ENCODE peak calls at places on chromosomes 13 and 19, in five cellular contexts. One of them, this sample, is unnamed.

GRCh38 chr19:28409859-28410258 is 803.1 kb downstream of the UQCRFS1 start:
- DNase-seq in body of pancreas: no peak
- DNase-seq in tibial nerve: no peak
- DNase-seq in esophagus squamous epithelium: no peak
- DNase-seq in lower leg skin: no peak
- DNase-seq in this sample: no peak

GRCh38 chr19:18672606-18673337 is 10.7 kb upstream of the CRTC1 start:
- DNase-seq in body of pancreas: no peak
- DNase-seq in tibial nerve: no peak
- DNase-seq in esophagus squamous epithelium: no peak
- DNase-seq in lower leg skin: no peak
- DNase-seq in this sample: no peak

GRCh38 chr13:22915442-22916082 is 265.2 kb upstream of the SGCG start:
- DNase-seq in body of pancreas: peak
- DNase-seq in tibial nerve: no peak
- DNase-seq in esophagus squamous epithelium: no peak
- DNase-seq in lower leg skin: no peak
- DNase-seq in this sample: peak

GRCh38 chr19:10662384-10663251 is 8.5 kb downstream of the ILF3 start:
- DNase-seq in body of pancreas: no peak
- DNase-seq in tibial nerve: no peak
- DNase-seq in esophagus squamous epithelium: no peak
- DNase-seq in lower leg skin: no peak
- DNase-seq in this sample: no peak

GRCh38 chr13:26695891-26696311 is 64.7 kb downstream of the GPR12 start:
- DNase-seq in body of pancreas: no peak
- DNase-seq in tibial nerve: no peak
- DNase-seq in esophagus squamous epithelium: no peak
- DNase-seq in lower leg skin: peak
- DNase-seq in this sample: peak

GRCh38 chr13:71634605-71635443 is 232.2 kb downstream of the DACH1 start:
- DNase-seq in body of pancreas: no peak
- DNase-seq in tibial nerve: no peak
- DNase-seq in esophagus squamous epithelium: no peak
- DNase-seq in lower leg skin: no peak
- DNase-seq in this sample: no peak

GRCh38 chr13:102212729-102213128 is 189.1 kb downstream of the FGF14 start:
- DNase-seq in body of pancreas: no peak
- DNase-seq in tibial nerve: no peak
- DNase-seq in esophagus squamous epithelium: no peak
- DNase-seq in lower leg skin: no peak
- DNase-seq in this sample: no peak

GRCh38 chr13:98672947-98673545 is 79.4 kb downstream of the SLC15A1 start:
- DNase-seq in body of pancreas: peak
- DNase-seq in tibial nerve: peak
- DNase-seq in esophagus squamous epithelium: no peak
- DNase-seq in lower leg skin: peak
- DNase-seq in this sample: peak

GRCh38 chr13:94268661-94269060 is 210.8 kb downstream of the DCT start:
- DNase-seq in body of pancreas: no peak
- DNase-seq in tibial nerve: no peak
- DNase-seq in esophagus squamous epithelium: no peak
- DNase-seq in lower leg skin: no peak
- DNase-seq in this sample: no peak

GRCh38 chr13:40550130-40550529 is 116.3 kb downstream of the FOXO1 start:
- DNase-seq in body of pancreas: no peak
- DNase-seq in tibial nerve: no peak
- DNase-seq in esophagus squamous epithelium: no peak
- DNase-seq in lower leg skin: no peak
- DNase-seq in this sample: no peak

GRCh38 chr13:32790731-32791130 is 204.5 kb downstream of the PDS5B start:
- DNase-seq in body of pancreas: no peak
- DNase-seq in tibial nerve: no peak
- DNase-seq in esophagus squamous epithelium: no peak
- DNase-seq in lower leg skin: no peak
- DNase-seq in this sample: no peak

GRCh38 chr13:80379245-80379644 is 38.3 kb upstream of the SPRY2 start:
- DNase-seq in body of pancreas: no peak
- DNase-seq in tibial nerve: no peak
- DNase-seq in esophagus squamous epithelium: no peak
- DNase-seq in lower leg skin: no peak
- DNase-seq in this sample: no peak

GRCh38 chr13:77853701-77854100 is 64.9 kb downstream of the EDNRB start:
- DNase-seq in body of pancreas: no peak
- DNase-seq in tibial nerve: no peak
- DNase-seq in esophagus squamous epithelium: no peak
- DNase-seq in lower leg skin: no peak
- DNase-seq in this sample: no peak

GRCh38 chr13:84393981-84394625 is 511.8 kb upstream of the SLITRK1 start:
- DNase-seq in body of pancreas: no peak
- DNase-seq in tibial nerve: no peak
- DNase-seq in esophagus squamous epithelium: no peak
- DNase-seq in lower leg skin: no peak
- DNase-seq in this sample: no peak

GRCh38 chr19:48805452-48805851 is 5.4 kb downstream of the BCAT2 start:
- DNase-seq in body of pancreas: no peak
- DNase-seq in tibial nerve: no peak
- DNase-seq in esophagus squamous epithelium: no peak
- DNase-seq in lower leg skin: no peak
- DNase-seq in this sample: no peak

GRCh38 chr19:47813304-47813994 is 8.3 kb upstream of the CRX start:
- DNase-seq in body of pancreas: peak
- DNase-seq in tibial nerve: peak
- DNase-seq in esophagus squamous epithelium: no peak
- DNase-seq in lower leg skin: peak
- DNase-seq in this sample: peak

GRCh38 chr13:30829788-30830637 is 76.1 kb upstream of the MEDAG start:
- DNase-seq in body of pancreas: no peak
- DNase-seq in tibial nerve: no peak
- DNase-seq in esophagus squamous epithelium: no peak
- DNase-seq in lower leg skin: no peak
- DNase-seq in this sample: no peak

GRCh38 chr13:59012731-59013130 is 1151.0 kb downstream of the DIAPH3 start:
- DNase-seq in body of pancreas: no peak
- DNase-seq in tibial nerve: no peak
- DNase-seq in esophagus squamous epithelium: no peak
- DNase-seq in lower leg skin: no peak
- DNase-seq in this sample: no peak

GRCh38 chr13:98144501-98145350 is 1.8 kb downstream of the FARP1 start:
- DNase-seq in body of pancreas: peak
- DNase-seq in tibial nerve: no peak
- DNase-seq in esophagus squamous epithelium: no peak
- DNase-seq in lower leg skin: no peak
- DNase-seq in this sample: no peak

GRCh38 chr13:110329798-110330461 is 22.8 kb downstream of the COL4A2 start:
- DNase-seq in body of pancreas: no peak
- DNase-seq in tibial nerve: no peak
- DNase-seq in esophagus squamous epithelium: no peak
- DNase-seq in lower leg skin: no peak
- DNase-seq in this sample: no peak

GRCh38 chr13:32838985-32839384 is 177.2 kb upstream of the KL start:
- DNase-seq in body of pancreas: peak
- DNase-seq in tibial nerve: no peak
- DNase-seq in esophagus squamous epithelium: no peak
- DNase-seq in lower leg skin: no peak
- DNase-seq in this sample: no peak

GRCh38 chr19:47992070-47992469 is at the start of gene BSPH1:
- DNase-seq in body of pancreas: no peak
- DNase-seq in tibial nerve: no peak
- DNase-seq in esophagus squamous epithelium: no peak
- DNase-seq in lower leg skin: no peak
- DNase-seq in this sample: no peak

GRCh38 chr13:77306458-77306857 is 20.4 kb downstream of the MYCBP2 start:
- DNase-seq in body of pancreas: no peak
- DNase-seq in tibial nerve: no peak
- DNase-seq in esophagus squamous epithelium: no peak
- DNase-seq in lower leg skin: no peak
- DNase-seq in this sample: no peak

GRCh38 chr19:1935484-1936208 is 5.3 kb upstream of the CSNK1G2 start:
- DNase-seq in body of pancreas: peak
- DNase-seq in tibial nerve: no peak
- DNase-seq in esophagus squamous epithelium: no peak
- DNase-seq in lower leg skin: no peak
- DNase-seq in this sample: no peak

GRCh38 chr13:112743451-112744305 is 53.8 kb downstream of the ATP11A start:
- DNase-seq in body of pancreas: no peak
- DNase-seq in tibial nerve: no peak
- DNase-seq in esophagus squamous epithelium: no peak
- DNase-seq in lower leg skin: no peak
- DNase-seq in this sample: no peak

GRCh38 chr19:33395561-33396550 is 22.3 kb downstream of the CEBPG start:
- DNase-seq in body of pancreas: peak
- DNase-seq in tibial nerve: peak
- DNase-seq in esophagus squamous epithelium: no peak
- DNase-seq in lower leg skin: no peak
- DNase-seq in this sample: peak

GRCh38 chr13:110317093-110317492 is 10.0 kb downstream of the COL4A2 start:
- DNase-seq in body of pancreas: no peak
- DNase-seq in tibial nerve: no peak
- DNase-seq in esophagus squamous epithelium: no peak
- DNase-seq in lower leg skin: peak
- DNase-seq in this sample: no peak

GRCh38 chr19:58558066-58558622 is at the start of gene UBE2M:
- DNase-seq in body of pancreas: peak
- DNase-seq in tibial nerve: no peak
- DNase-seq in esophagus squamous epithelium: no peak
- DNase-seq in lower leg skin: peak
- DNase-seq in this sample: peak

GRCh38 chr13:114162533-114162922 is 16.5 kb upstream of the CFAP97D2 start:
- DNase-seq in body of pancreas: no peak
- DNase-seq in tibial nerve: no peak
- DNase-seq in esophagus squamous epithelium: no peak
- DNase-seq in lower leg skin: no peak
- DNase-seq in this sample: no peak

GRCh38 chr13:81058211-81058915 is 717.4 kb upstream of the SPRY2 start:
- DNase-seq in body of pancreas: no peak
- DNase-seq in tibial nerve: no peak
- DNase-seq in esophagus squamous epithelium: no peak
- DNase-seq in lower leg skin: no peak
- DNase-seq in this sample: no peak

GRCh38 chr13:40981361-40981760 is 37.8 kb downstream of the ELF1 start:
- DNase-seq in body of pancreas: no peak
- DNase-seq in tibial nerve: no peak
- DNase-seq in esophagus squamous epithelium: no peak
- DNase-seq in lower leg skin: no peak
- DNase-seq in this sample: no peak

GRCh38 chr13:21227917-21228316 is 51.5 kb downstream of the MRPL57 start:
- DNase-seq in body of pancreas: no peak
- DNase-seq in tibial nerve: no peak
- DNase-seq in esophagus squamous epithelium: no peak
- DNase-seq in lower leg skin: no peak
- DNase-seq in this sample: peak

GRCh38 chr13:21229241-21230024 is 53.0 kb downstream of the MRPL57 start:
- DNase-seq in body of pancreas: no peak
- DNase-seq in tibial nerve: no peak
- DNase-seq in esophagus squamous epithelium: no peak
- DNase-seq in lower leg skin: no peak
- DNase-seq in this sample: peak

GRCh38 chr13:21225082-21225481 is 48.6 kb downstream of the MRPL57 start:
- DNase-seq in body of pancreas: no peak
- DNase-seq in tibial nerve: no peak
- DNase-seq in esophagus squamous epithelium: no peak
- DNase-seq in lower leg skin: no peak
- DNase-seq in this sample: peak

GRCh38 chr13:21228738-21229137 is 52.3 kb downstream of the MRPL57 start:
- DNase-seq in body of pancreas: no peak
- DNase-seq in tibial nerve: no peak
- DNase-seq in esophagus squamous epithelium: no peak
- DNase-seq in lower leg skin: no peak
- DNase-seq in this sample: peak

GRCh38 chr13:21225841-21226581 is 49.6 kb downstream of the MRPL57 start:
- DNase-seq in body of pancreas: no peak
- DNase-seq in tibial nerve: no peak
- DNase-seq in esophagus squamous epithelium: no peak
- DNase-seq in lower leg skin: no peak
- DNase-seq in this sample: peak
- TF ChIP-seq CTCF in body of pancreas: no peak
- TF ChIP-seq CTCF in tibial nerve: no peak
- TF ChIP-seq CTCF in esophagus squamous epithelium: no peak
- TF ChIP-seq CTCF in lower leg skin: no peak
- TF ChIP-seq CTCF in this sample: no peak

GRCh38 chr19:9474975-9475374 is 23.4 kb downstream of the ZNF560 start:
- DNase-seq in body of pancreas: no peak
- DNase-seq in tibial nerve: no peak
- DNase-seq in esophagus squamous epithelium: no peak
- DNase-seq in lower leg skin: no peak
- DNase-seq in this sample: no peak
- TF ChIP-seq CTCF in body of pancreas: no peak
- TF ChIP-seq CTCF in tibial nerve: no peak
- TF ChIP-seq CTCF in esophagus squamous epithelium: no peak
- TF ChIP-seq CTCF in lower leg skin: no peak
- TF ChIP-seq CTCF in this sample: no peak

GRCh38 chr19:29624489-29625210 is 18.6 kb downstream of the POP4 start:
- DNase-seq in body of pancreas: no peak
- DNase-seq in tibial nerve: no peak
- DNase-seq in esophagus squamous epithelium: no peak
- DNase-seq in lower leg skin: no peak
- DNase-seq in this sample: no peak
- TF ChIP-seq CTCF in body of pancreas: no peak
- TF ChIP-seq CTCF in tibial nerve: no peak
- TF ChIP-seq CTCF in esophagus squamous epithelium: no peak
- TF ChIP-seq CTCF in lower leg skin: no peak
- TF ChIP-seq CTCF in this sample: no peak

DNA sequence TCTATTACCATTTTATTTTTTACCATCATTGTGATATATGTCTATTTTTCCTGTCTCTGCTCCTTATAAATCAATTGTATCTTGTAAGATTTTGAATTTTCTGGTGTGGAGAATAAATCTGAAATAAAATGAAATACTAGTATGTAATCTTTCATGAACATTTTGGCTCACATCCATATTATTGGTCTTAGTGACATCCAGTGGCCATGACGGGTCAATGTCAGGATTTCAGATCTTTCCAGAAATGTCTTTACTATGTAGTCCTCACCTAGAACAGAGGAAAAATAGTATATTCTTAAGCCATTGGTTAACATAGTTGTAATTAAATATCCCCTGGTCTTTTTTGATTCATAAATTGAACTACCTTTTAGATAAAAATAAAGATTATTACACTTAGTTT is 109.8 kb upstream of the GPC6 start:
- DNase-seq in body of pancreas: no peak
- DNase-seq in tibial nerve: no peak
- DNase-seq in esophagus squamous epithelium: no peak
- DNase-seq in lower leg skin: no peak
- DNase-seq in this sample: no peak
- TF ChIP-seq CTCF in body of pancreas: no peak
- TF ChIP-seq CTCF in tibial nerve: no peak
- TF ChIP-seq CTCF in esophagus squamous epithelium: no peak
- TF ChIP-seq CTCF in lower leg skin: no peak
- TF ChIP-seq CTCF in this sample: no peak

DNA sequence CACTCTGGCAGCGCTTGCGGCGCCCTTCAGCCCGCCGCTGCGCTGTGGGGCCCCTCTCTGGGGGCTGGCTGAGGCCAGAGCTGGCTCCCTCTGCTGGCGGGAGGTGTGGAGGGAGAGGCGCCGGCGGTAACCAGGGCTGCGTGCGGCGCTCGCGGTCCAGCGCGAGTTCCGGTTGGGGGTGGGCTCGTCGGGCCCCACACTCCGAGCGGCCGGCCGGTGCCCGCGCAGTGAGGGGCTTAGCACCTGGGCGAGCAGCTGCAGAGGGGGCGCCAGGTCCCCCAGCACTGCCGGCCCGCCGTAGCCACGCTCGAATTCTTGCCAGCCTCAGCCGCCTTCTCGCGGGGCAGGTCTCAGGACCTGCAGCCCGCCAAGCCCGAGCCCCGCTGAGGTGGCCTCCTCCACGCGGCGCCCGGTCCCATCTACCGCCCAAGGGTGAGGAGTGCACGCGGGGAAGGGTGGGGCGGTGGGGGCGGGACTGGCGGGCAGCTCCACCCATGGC is 879.0 kb upstream of the SLITRK5 start:
- DNase-seq in body of pancreas: no peak
- DNase-seq in tibial nerve: no peak
- DNase-seq in esophagus squamous epithelium: no peak
- DNase-seq in lower leg skin: no peak
- DNase-seq in this sample: no peak
- TF ChIP-seq CTCF in body of pancreas: no peak
- TF ChIP-seq CTCF in tibial nerve: no peak
- TF ChIP-seq CTCF in esophagus squamous epithelium: no peak
- TF ChIP-seq CTCF in lower leg skin: no peak
- TF ChIP-seq CTCF in this sample: no peak